ENCODE peak calls at places on chromosomes 1 and 21, in five cellular contexts. X is endodermal cell, H is heart left ventricle, N is RWPE1, Y is tibial nerve. M is an unnamed sample.

GRCh38 chr21:45496968-45497845 is 45.0 kb downstream of the SLC19A1 start:
- DNase-seq in X (peak), H (peak), N (no peak), Y (no peak), M (no peak)

GRCh38 chr1:151718011-151718431 is 1.4 kb upstream of the CELF3 start:
- DNase-seq in X (no peak), H (no peak), N (no peak), Y (no peak), M (no peak)

GRCh38 chr1:216221260-216221700 is 202.0 kb downstream of the USH2A start:
- DNase-seq in X (peak), H (no peak), N (peak), Y (peak), M (no peak)

GRCh38 chr1:6358757-6359567 is 34.6 kb downstream of the ACOT7 start:
- DNase-seq in X (no peak), H (peak), N (no peak), Y (no peak), M (no peak)

GRCh38 chr1:50735443-50735842 is 224.6 kb downstream of the FAF1 start:
- DNase-seq in X (no peak), H (no peak), N (peak), Y (no peak), M (no peak)

GRCh38 chr1:117592155-117592554 is 13.7 kb upstream of the TENT5C start:
- DNase-seq in X (no peak), H (no peak), N (no peak), Y (no peak), M (no peak)

GRCh38 chr1:33082575-33083112 is 1.7 kb downstream of the AZIN2 start:
- DNase-seq in X (no peak), H (no peak), N (no peak), Y (no peak), M (no peak)

GRCh38 chr1:245345191-245345884 is 190.6 kb downstream of the KIF26B start:
- DNase-seq in X (peak), H (no peak), N (no peak), Y (no peak), M (no peak)

GRCh38 chr1:234725177-234726132 is 115.5 kb upstream of the IRF2BP2 start:
- DNase-seq in X (no peak), H (peak), N (no peak), Y (peak), M (no peak)

GRCh38 chr1:6544831-6545230 is 9.5 kb downstream of the NOL9 start:
- DNase-seq in X (no peak), H (no peak), N (peak), Y (no peak), M (no peak)

GRCh38 chr1:14476170-14476955 is 122.1 kb upstream of the KAZN start:
- DNase-seq in X (no peak), H (no peak), N (no peak), Y (no peak), M (no peak)

GRCh38 chr1:174358786-174359453 is 88.8 kb upstream of the GPR52 start:
- DNase-seq in X (no peak), H (no peak), N (no peak), Y (no peak), M (no peak)

GRCh38 chr1:1945782-1946393 is 26.8 kb upstream of the TMEM52 start:
- DNase-seq in X (no peak), H (no peak), N (no peak), Y (no peak), M (no peak)

GRCh38 chr21:44699502-44700001 is 2.6 kb downstream of the KRTAP10-12 start:
- DNase-seq in X (peak), H (no peak), N (no peak), Y (no peak), M (no peak)

GRCh38 chr1:10170362-10170665 is 40.1 kb upstream of the KIF1B start:
- DNase-seq in X (no peak), H (no peak), N (no peak), Y (no peak), M (no peak)

GRCh38 chr1:94641990-94642389 is 100.4 kb upstream of the F3 start:
- DNase-seq in X (no peak), H (no peak), N (no peak), Y (peak), M (no peak)

GRCh38 chr1:200415693-200416593 is 6.1 kb upstream of the ZNF281 start:
- DNase-seq in X (no peak), H (peak), N (peak), Y (peak), M (no peak)

GRCh38 chr1:176552217-176552974 is 89.4 kb downstream of the PAPPA2 start:
- DNase-seq in X (no peak), H (no peak), N (no peak), Y (no peak), M (no peak)

GRCh38 chr1:32151319-32151787 is 28.1 kb upstream of the TXLNA start:
- DNase-seq in X (no peak), H (no peak), N (no peak), Y (no peak), M (no peak)

GRCh38 chr21:43824883-43825609 is 35.7 kb downstream of the RRP1 start:
- DNase-seq in X (no peak), H (no peak), N (no peak), Y (no peak), M (no peak)

GRCh38 chr1:232984577-232985425 is 34.4 kb downstream of the NTPCR start:
- DNase-seq in X (peak), H (no peak), N (no peak), Y (no peak), M (no peak)

GRCh38 chr1:155008015-155008941 is 5.7 kb downstream of the ZBTB7B start:
- DNase-seq in X (no peak), H (no peak), N (no peak), Y (no peak), M (no peak)

GRCh38 chr1:243477676-243478075 is 221.8 kb downstream of the SDCCAG8 start:
- DNase-seq in X (peak), H (no peak), N (no peak), Y (no peak), M (no peak)

GRCh38 chr1:183431840-183432547 is 13.8 kb upstream of the NMNAT2 start:
- DNase-seq in X (no peak), H (no peak), N (no peak), Y (no peak), M (no peak)

GRCh38 chr1:101738475-101738874 is 258.3 kb downstream of the OLFM3 start:
- DNase-seq in X (no peak), H (no peak), N (peak), Y (no peak), M (no peak)

GRCh38 chr1:70382682-70383081 is 28.2 kb upstream of the ANKRD13C start:
- DNase-seq in X (no peak), H (no peak), N (no peak), Y (no peak), M (no peak)

GRCh38 chr1:27092888-27093287 is 62.0 kb downstream of the SLC9A1 start:
- DNase-seq in X (no peak), H (no peak), N (no peak), Y (no peak), M (no peak)

GRCh38 chr1:28313710-28314510 is 14.9 kb upstream of the MED18 start:
- DNase-seq in X (peak), H (peak), N (peak), Y (no peak), M (no peak)

GRCh38 chr1:154753426-154753825 is 116.7 kb downstream of the KCNN3 start:
- DNase-seq in X (no peak), H (no peak), N (no peak), Y (no peak), M (no peak)

GRCh38 chr1:32915766-32916455 is 14.7 kb upstream of the TMEM54 start:
- DNase-seq in X (no peak), H (no peak), N (no peak), Y (no peak), M (no peak)

GRCh38 chr1:169427081-169427611 is at the start of gene CCDC181:
- DNase-seq in X (peak), H (peak), N (peak), Y (peak), M (no peak)

GRCh38 chr1:25771246-25772114 is 28.5 kb upstream of the SELENON start:
- DNase-seq in X (peak), H (peak), N (no peak), Y (peak), M (no peak)

GRCh38 chr1:117290855-117291254 is 76.4 kb upstream of the MAN1A2 start:
- DNase-seq in X (no peak), H (no peak), N (peak), Y (no peak), M (no peak)

GRCh38 chr1:228376262-228376628 is 30.4 kb downstream of the TRIM11 start:
- DNase-seq in X (no peak), H (peak), N (no peak), Y (no peak), M (no peak)

GRCh38 chr1:243818978-243819377 is 31.1 kb downstream of the AKT3 start:
- DNase-seq in X (no peak), H (no peak), N (no peak), Y (no peak), M (no peak)

GRCh38 chr1:159889202-159889601 is 10.8 kb downstream of the CFAP45 start:
- DNase-seq in X (no peak), H (no peak), N (no peak), Y (no peak), M (no peak)

GRCh38 chr1:3623441-3624150 is 1.2 kb upstream of the TPRG1L start:
- DNase-seq in X (no peak), H (no peak), N (peak), Y (no peak), M (no peak)

GRCh38 chr1:182351790-182352364 is 39.7 kb downstream of the GLUL start:
- DNase-seq in X (no peak), H (no peak), N (no peak), Y (no peak), M (no peak)

GRCh38 chr1:170675825-170676224 is 11.9 kb downstream of the PRRX1 start:
- DNase-seq in X (no peak), H (no peak), N (no peak), Y (no peak), M (no peak)
- H3K27ac ChIP-seq in X (no peak), H (no peak), N (no peak), Y (peak), M (peak)

GRCh38 chr21:38486705-38487104 is 11.6 kb downstream of the ERG start:
- DNase-seq in X (no peak), H (no peak), N (no peak), Y (no peak), M (no peak)
- H3K27ac ChIP-seq in X (no peak), H (peak), N (no peak), Y (no peak), M (peak)

GRCh38 chr1:46281021-46281420 is 22.4 kb downstream of the LRRC41 start:
- DNase-seq in X (no peak), H (no peak), N (no peak), Y (no peak), M (no peak)

GRCh38 chr1:46275030-46275337 is 27.4 kb downstream of the RAD54L start:
- DNase-seq in X (no peak), H (no peak), N (no peak), Y (no peak), M (no peak)

GRCh38 chr1:46277658-46278373 is 25.6 kb downstream of the LRRC41 start:
- DNase-seq in X (no peak), H (no peak), N (no peak), Y (no peak), M (no peak)

GRCh38 chr1:46280092-46280491 is 23.3 kb downstream of the LRRC41 start:
- DNase-seq in X (no peak), H (no peak), N (no peak), Y (no peak), M (no peak)

DNA sequence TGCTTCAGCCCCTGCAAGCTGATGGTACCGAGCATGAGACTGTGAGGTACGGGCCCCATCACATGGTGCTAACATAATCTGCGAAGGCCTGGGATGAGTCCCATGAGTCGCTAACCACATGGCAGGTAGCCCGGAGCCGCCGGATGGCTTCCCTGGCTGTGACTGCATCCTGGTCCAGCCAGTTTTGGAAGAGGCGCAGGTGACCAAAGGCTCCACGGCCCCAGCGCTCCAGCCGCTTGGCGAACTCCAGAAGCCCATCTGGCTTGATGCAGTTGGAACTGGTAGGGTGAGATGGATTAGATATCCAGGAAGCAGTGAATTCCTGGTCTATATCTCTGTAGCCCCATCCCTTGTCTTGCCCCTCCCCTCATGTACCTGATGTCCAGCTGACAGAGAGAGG is 24.6 kb downstream of the LRRC41 start:
- DNase-seq in X (no peak), H (no peak), N (peak), Y (no peak), M (no peak)
- H3K27ac ChIP-seq in X (no peak), H (no peak), N (peak), Y (no peak), M (no peak)

DNA sequence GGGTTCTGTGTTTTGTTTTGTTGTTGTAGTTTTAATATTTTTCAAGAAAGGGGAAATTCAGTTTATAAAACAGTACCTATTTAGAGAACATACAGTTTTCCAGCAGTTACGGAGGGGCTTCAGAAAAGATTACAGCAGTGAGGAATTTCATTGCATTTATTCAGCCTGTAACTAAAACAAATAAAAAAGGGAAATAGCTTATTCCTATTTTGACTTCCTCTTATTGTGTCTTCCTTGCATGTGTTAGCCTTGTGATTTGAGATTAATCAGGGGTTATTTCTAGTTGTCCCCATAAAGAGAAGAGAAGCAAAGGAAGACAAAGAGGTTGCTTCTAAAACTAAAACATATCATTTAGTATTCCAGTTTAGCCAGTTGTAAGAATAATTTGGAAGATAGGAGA is 35.0 kb downstream of the CTTNBP2NL start:
- DNase-seq in X (no peak), H (no peak), N (no peak), Y (no peak), M (no peak)
- H3K27ac ChIP-seq in X (no peak), H (peak), N (no peak), Y (peak), M (peak)

GRCh38 chr1:242147096-242147976 is 148.4 kb upstream of the MAP1LC3C start:
- DNase-seq in X (no peak), H (no peak), N (peak), Y (no peak), M (no peak)
- H3K27ac ChIP-seq in X (no peak), H (no peak), N (no peak), Y (no peak), M (no peak)